ENCODE peak calls at places on chromosome 5, in six cellular contexts. L, Z, O, W, J and T are unnamed samples.

GRCh38 chr5:126483156-126483555 is 59.9 kb downstream of the GRAMD2B start:
- DNase-seq in Z (no peak), L (peak; percentile 10), W (no peak), O (no peak), J (no peak), T (no peak)

GRCh38 chr5:82106806-82107205 is 135.0 kb downstream of the ATG10 start:
- DNase-seq in J (no peak), W (no peak), O (no peak), Z (no peak), L (no peak), T (no peak)

GRCh38 chr5:138986186-138986775 is 111.1 kb upstream of the LRRTM2 start:
- DNase-seq in Z (no peak), W (no peak), L (no peak), O (no peak), J (no peak), T (no peak)

GRCh38 chr5:155147222-155147621 is 133.7 kb downstream of the KIF4B start:
- DNase-seq in L (no peak), J (no peak), O (peak; percentile 8), W (no peak), Z (no peak), T (no peak)

GRCh38 chr5:150530423-150530822 is 22.5 kb downstream of the NDST1 start:
- DNase-seq in L (no peak), Z (no peak), W (no peak), J (no peak), O (no peak), T (no peak)

GRCh38 chr5:150609843-150610584 is 30.4 kb upstream of the SYNPO start:
- DNase-seq in J (no peak), O (no peak), L (no peak), Z (no peak), W (no peak), T (no peak)

GRCh38 chr5:137921931-137922330 is 32.7 kb downstream of the PKD2L2 start:
- DNase-seq in W (no peak), O (peak; percentile 50), Z (no peak), L (no peak), J (no peak), T (no peak)

GRCh38 chr5:154002093-154002492 is 36.6 kb downstream of the FAM114A2 start:
- DNase-seq in W (no peak), L (no peak), O (no peak), Z (no peak), J (no peak), T (no peak)

GRCh38 chr5:23400951-23401350 is 106.5 kb upstream of the PRDM9 start:
- DNase-seq in O (no peak), L (no peak), Z (no peak), J (no peak), W (no peak), T (no peak)

GRCh38 chr5:26388946-26389345 is 649.4 kb downstream of the CDH9 start:
- DNase-seq in W (no peak), O (no peak), Z (no peak), J (no peak), L (peak; percentile 78), T (no peak)

GRCh38 chr5:685262-686171 is 7.6 kb downstream of the TPPP start:
- DNase-seq in J (no peak), L (no peak), Z (no peak), W (no peak), O (no peak), T (peak; percentile 9)

GRCh38 chr5:149791881-149792280 is 61.8 kb downstream of the PPARGC1B start:
- DNase-seq in Z (no peak), L (no peak), O (no peak), W (no peak), J (no peak), T (no peak)

GRCh38 chr5:173954671-173955605 is 34.0 kb upstream of the C5orf47 start:
- DNase-seq in Z (peak; percentile 47), L (no peak), J (peak; percentile 77), W (peak; percentile 48), O (peak; percentile 74), T (no peak)

GRCh38 chr5:33364406-33364805 is 76.4 kb upstream of the TARS1 start:
- DNase-seq in J (no peak), O (no peak), W (no peak), L (no peak), Z (no peak), T (no peak)

GRCh38 chr5:142293486-142293885 is 31.3 kb downstream of the SPRY4 start:
- DNase-seq in O (peak; percentile 62), J (no peak), W (no peak), L (no peak), Z (no peak), T (no peak)

GRCh38 chr5:82594097-82594496 is 315.9 kb upstream of the RPS23 start:
- DNase-seq in W (no peak), Z (no peak), L (no peak), O (no peak), J (no peak), T (no peak)

GRCh38 chr5:63931841-63932240 is 30.4 kb downstream of the HTR1A start:
- DNase-seq in J (no peak), W (no peak), Z (no peak), O (no peak), L (no peak), T (no peak)

GRCh38 chr5:173848986-173849596 is 39.1 kb upstream of the CPEB4 start:
- DNase-seq in Z (no peak), L (no peak), J (no peak), W (no peak), O (peak; percentile 33), T (no peak)